ENCODE peak calls at places on chromosomes 12 and 14, in five cellular contexts. One of them, this sample, is unnamed.

GRCh38 chr12:92278378-92278828 is 132.8 kb upstream of the BTG1 start:
- DNase-seq in AG08395: peak
- DNase-seq in foreskin fibroblast: no peak
- DNase-seq in activated naive CD4-positive, alpha-beta T cell: no peak
- DNase-seq in thoracic aorta: no peak
- DNase-seq in this sample: no peak

GRCh38 chr12:100403446-100403845 is 46.6 kb downstream of the SLC17A8 start:
- DNase-seq in foreskin fibroblast: no peak
- DNase-seq in activated naive CD4-positive, alpha-beta T cell: no peak
- DNase-seq in AG08395: no peak
- DNase-seq in thoracic aorta: no peak
- DNase-seq in this sample: no peak

GRCh38 chr14:62462996-62463395 is 582.3 kb downstream of the KCNH5 start:
- DNase-seq in AG08395: no peak
- DNase-seq in thoracic aorta: no peak
- DNase-seq in activated naive CD4-positive, alpha-beta T cell: no peak
- DNase-seq in foreskin fibroblast: no peak
- DNase-seq in this sample: no peak

GRCh38 chr14:24761141-24761540 is 127.2 kb upstream of the GZMB start:
- DNase-seq in thoracic aorta: no peak
- DNase-seq in foreskin fibroblast: no peak
- DNase-seq in AG08395: no peak
- DNase-seq in activated naive CD4-positive, alpha-beta T cell: no peak
- DNase-seq in this sample: no peak

GRCh38 chr12:52003016-52003550 is 3.7 kb upstream of the TAMALIN start:
- DNase-seq in thoracic aorta: no peak
- DNase-seq in activated naive CD4-positive, alpha-beta T cell: no peak
- DNase-seq in foreskin fibroblast: no peak
- DNase-seq in AG08395: no peak
- DNase-seq in this sample: no peak

GRCh38 chr14:31142455-31143087 is 65.0 kb downstream of the HECTD1 start:
- DNase-seq in thoracic aorta: no peak
- DNase-seq in AG08395: no peak
- DNase-seq in foreskin fibroblast: no peak
- DNase-seq in activated naive CD4-positive, alpha-beta T cell: no peak
- DNase-seq in this sample: no peak

GRCh38 chr12:38587594-38587993 is 271.0 kb downstream of the ALG10B start:
- DNase-seq in activated naive CD4-positive, alpha-beta T cell: no peak
- DNase-seq in AG08395: no peak
- DNase-seq in thoracic aorta: no peak
- DNase-seq in foreskin fibroblast: no peak
- DNase-seq in this sample: no peak

GRCh38 chr12:105031061-105031807 is 45.1 kb downstream of the NOPCHAP1 start:
- DNase-seq in thoracic aorta: no peak
- DNase-seq in AG08395: no peak
- DNase-seq in activated naive CD4-positive, alpha-beta T cell: no peak
- DNase-seq in foreskin fibroblast: no peak
- DNase-seq in this sample: no peak

GRCh38 chr14:104977681-104978647 is at the start of gene AHNAK2:
- DNase-seq in AG08395: peak
- DNase-seq in thoracic aorta: no peak
- DNase-seq in activated naive CD4-positive, alpha-beta T cell: no peak
- DNase-seq in foreskin fibroblast: peak
- DNase-seq in this sample: peak

GRCh38 chr12:104928036-104928770 is 29.9 kb downstream of the SLC41A2 start:
- DNase-seq in foreskin fibroblast: no peak
- DNase-seq in thoracic aorta: no peak
- DNase-seq in AG08395: peak
- DNase-seq in activated naive CD4-positive, alpha-beta T cell: no peak
- DNase-seq in this sample: no peak

GRCh38 chr14:55512421-55512820 is 67.6 kb upstream of the KTN1 start:
- DNase-seq in thoracic aorta: no peak
- DNase-seq in AG08395: peak
- DNase-seq in activated naive CD4-positive, alpha-beta T cell: no peak
- DNase-seq in foreskin fibroblast: peak
- DNase-seq in this sample: no peak

GRCh38 chr12:466039-466438 is 6.3 kb downstream of the B4GALNT3 start:
- DNase-seq in AG08395: no peak
- DNase-seq in activated naive CD4-positive, alpha-beta T cell: no peak
- DNase-seq in foreskin fibroblast: no peak
- DNase-seq in thoracic aorta: no peak
- DNase-seq in this sample: no peak

GRCh38 chr12:104938371-104938770 is 19.7 kb downstream of the SLC41A2 start:
- DNase-seq in foreskin fibroblast: no peak
- DNase-seq in activated naive CD4-positive, alpha-beta T cell: no peak
- DNase-seq in AG08395: peak
- DNase-seq in thoracic aorta: no peak
- DNase-seq in this sample: peak

GRCh38 chr14:75952489-75952888 is 29.3 kb downstream of the TGFB3 start:
- DNase-seq in AG08395: no peak
- DNase-seq in activated naive CD4-positive, alpha-beta T cell: no peak
- DNase-seq in foreskin fibroblast: no peak
- DNase-seq in thoracic aorta: no peak
- DNase-seq in this sample: no peak

GRCh38 chr14:90532826-90533525 is 136.1 kb downstream of the CALM1 start:
- DNase-seq in AG08395: no peak
- DNase-seq in activated naive CD4-positive, alpha-beta T cell: no peak
- DNase-seq in foreskin fibroblast: no peak
- DNase-seq in thoracic aorta: no peak
- DNase-seq in this sample: no peak

GRCh38 chr12:62320054-62320453 is 59.9 kb downstream of the USP15 start:
- DNase-seq in thoracic aorta: no peak
- DNase-seq in activated naive CD4-positive, alpha-beta T cell: no peak
- DNase-seq in AG08395: no peak
- DNase-seq in foreskin fibroblast: no peak
- DNase-seq in this sample: no peak

GRCh38 chr12:30902606-30903005 is 23.9 kb upstream of the TSPAN11 start:
- DNase-seq in activated naive CD4-positive, alpha-beta T cell: no peak
- DNase-seq in thoracic aorta: no peak
- DNase-seq in foreskin fibroblast: no peak
- DNase-seq in AG08395: no peak
- DNase-seq in this sample: no peak

GRCh38 chr12:122888232-122888752 is 7.6 kb downstream of the VPS37B start:
- DNase-seq in foreskin fibroblast: no peak
- DNase-seq in activated naive CD4-positive, alpha-beta T cell: no peak
- DNase-seq in thoracic aorta: no peak
- DNase-seq in AG08395: peak
- DNase-seq in this sample: peak

GRCh38 chr14:62081956-62082355 is 319.7 kb downstream of the SNAPC1 start:
- DNase-seq in foreskin fibroblast: no peak
- DNase-seq in thoracic aorta: no peak
- DNase-seq in AG08395: no peak
- DNase-seq in activated naive CD4-positive, alpha-beta T cell: no peak
- DNase-seq in this sample: no peak

GRCh38 chr14:32611752-32612151 is 282.7 kb downstream of the AKAP6 start:
- DNase-seq in thoracic aorta: no peak
- DNase-seq in AG08395: peak
- DNase-seq in foreskin fibroblast: peak
- DNase-seq in activated naive CD4-positive, alpha-beta T cell: no peak
- DNase-seq in this sample: peak

GRCh38 chr14:85535916-85536834 is 6.2 kb downstream of the FLRT2 start:
- DNase-seq in activated naive CD4-positive, alpha-beta T cell: no peak
- DNase-seq in foreskin fibroblast: no peak
- DNase-seq in AG08395: peak
- DNase-seq in thoracic aorta: no peak
- DNase-seq in this sample: peak

GRCh38 chr14:31275731-31276130 is 68.1 kb upstream of the HECTD1 start:
- DNase-seq in AG08395: no peak
- DNase-seq in thoracic aorta: no peak
- DNase-seq in foreskin fibroblast: no peak
- DNase-seq in activated naive CD4-positive, alpha-beta T cell: no peak
- DNase-seq in this sample: peak

GRCh38 chr12:51863921-51864700 is 15.6 kb upstream of the FIGNL2 start:
- DNase-seq in foreskin fibroblast: no peak
- DNase-seq in activated naive CD4-positive, alpha-beta T cell: no peak
- DNase-seq in thoracic aorta: no peak
- DNase-seq in AG08395: peak
- DNase-seq in this sample: peak

GRCh38 chr12:42985506-42985905 is 396.0 kb upstream of the PRICKLE1 start:
- DNase-seq in thoracic aorta: no peak
- DNase-seq in activated naive CD4-positive, alpha-beta T cell: no peak
- DNase-seq in AG08395: no peak
- DNase-seq in foreskin fibroblast: no peak
- DNase-seq in this sample: peak

GRCh38 chr14:36524874-36525745 is 5.1 kb upstream of the NKX2-1 start:
- DNase-seq in AG08395: no peak
- DNase-seq in thoracic aorta: no peak
- DNase-seq in foreskin fibroblast: no peak
- DNase-seq in activated naive CD4-positive, alpha-beta T cell: no peak
- DNase-seq in this sample: no peak

GRCh38 chr12:118237908-118238307 is 102.0 kb downstream of the PEBP1 start:
- DNase-seq in activated naive CD4-positive, alpha-beta T cell: no peak
- DNase-seq in AG08395: peak
- DNase-seq in thoracic aorta: no peak
- DNase-seq in foreskin fibroblast: peak
- DNase-seq in this sample: peak

GRCh38 chr14:101058571-101058970 is 155.0 kb upstream of the RTL1 start:
- DNase-seq in activated naive CD4-positive, alpha-beta T cell: no peak
- DNase-seq in AG08395: peak
- DNase-seq in thoracic aorta: no peak
- DNase-seq in foreskin fibroblast: peak
- DNase-seq in this sample: no peak